ENCODE peak calls at places on chromosomes 5 and 9, in six cellular contexts. I is spleen, B is gastrocnemius medialis, K is neural progenitor cell, D is psoas muscle, M is SJSA1. Q is an unnamed sample.

GRCh38 chr9:128919409-128919808 is 1.4 kb upstream of the PHYHD1 start:
- DNase-seq in I (no peak), B (no peak), K (no peak), D (no peak), M (no peak), Q (no peak)

GRCh38 chr5:73947876-73948275 is 321.9 kb downstream of the ARHGEF28 start:
- DNase-seq in I (no peak), B (no peak), K (no peak), D (no peak), M (no peak), Q (no peak)

GRCh38 chr9:95504053-95504963 is 12.5 kb downstream of the PTCH1 start:
- DNase-seq in I (no peak), B (no peak), K (peak; percentile 75), D (no peak), M (peak; percentile 64), Q (no peak)

GRCh38 chr9:88824711-88825110 is 166.6 kb upstream of the S1PR3 start:
- DNase-seq in I (no peak), B (no peak), K (no peak), D (no peak), M (no peak), Q (no peak)

GRCh38 chr5:171858303-171858702 is 72.7 kb downstream of the SMIM23 start:
- DNase-seq in I (no peak), B (no peak), K (peak; percentile 28), D (no peak), M (no peak), Q (no peak)

GRCh38 chr5:3139596-3139995 is 388.1 kb upstream of the IRX2 start:
- DNase-seq in I (no peak), B (no peak), K (no peak), D (no peak), M (no peak), Q (no peak)

GRCh38 chr9:77649109-77649812 is 1.1 kb upstream of the GNA14 start:
- DNase-seq in I (no peak), B (no peak), K (no peak), D (no peak), M (no peak), Q (no peak)

GRCh38 chr5:14525397-14525796 is 56.2 kb upstream of the OTULINL start:
- DNase-seq in I (no peak), B (no peak), K (no peak), D (no peak), M (peak; percentile 25), Q (no peak)

GRCh38 chr9:35529156-35529823 is 39.4 kb downstream of the RUSC2 start:
- DNase-seq in I (no peak), B (no peak), K (no peak), D (no peak), M (no peak), Q (no peak)

GRCh38 chr9:136086951-136087740 is 7.9 kb downstream of the NACC2 start:
- DNase-seq in I (no peak), B (no peak), K (peak; percentile 5), D (peak; percentile 46), M (no peak), Q (no peak)

GRCh38 chr9:76369583-76369982 is 24.6 kb downstream of the RFK start:
- DNase-seq in I (no peak), B (no peak), K (peak; percentile 33), D (no peak), M (no peak), Q (peak; percentile 39)

GRCh38 chr5:133189881-133190280 is 138.1 kb downstream of the HSPA4 start:
- DNase-seq in I (no peak), B (no peak), K (no peak), D (no peak), M (no peak), Q (no peak)

GRCh38 chr5:68259696-68260095 is 44.1 kb downstream of the PIK3R1 start:
- DNase-seq in I (no peak), B (no peak), K (no peak), D (no peak), M (no peak), Q (no peak)

GRCh38 chr9:22098636-22099332 is 89.7 kb upstream of the CDKN2B start:
- DNase-seq in I (no peak), B (peak; percentile 16), K (no peak), D (no peak), M (no peak), Q (no peak)

GRCh38 chr5:125578551-125578950 is 832.1 kb upstream of the ZNF608 start:
- DNase-seq in I (no peak), B (no peak), K (no peak), D (no peak), M (no peak), Q (no peak)

GRCh38 chr5:33685873-33686550 is 205.8 kb downstream of the ADAMTS12 start:
- DNase-seq in I (no peak), B (no peak), K (peak; percentile 32), D (no peak), M (no peak), Q (no peak)

GRCh38 chr5:169071-169727 is 22.1 kb upstream of the LRRC14B start:
- DNase-seq in I (peak; percentile 75), B (no peak), K (no peak), D (peak; percentile 71), M (no peak), Q (no peak)

GRCh38 chr5:160467555-160468418 is 46.1 kb downstream of the PTTG1 start:
- DNase-seq in I (peak; percentile 93), B (peak; percentile 37), K (peak; percentile 22), D (peak; percentile 74), M (peak; percentile 96), Q (peak; percentile 78)

GRCh38 chr5:86030753-86031152 is 587.0 kb upstream of the COX7C start:
- DNase-seq in I (no peak), B (no peak), K (no peak), D (no peak), M (no peak), Q (no peak)

GRCh38 chr5:135921388-135921787 is 25.7 kb upstream of the IL9 start:
- DNase-seq in I (no peak), B (no peak), K (no peak), D (no peak), M (no peak), Q (no peak)

GRCh38 chr5:54895816-54896341 is 89.5 kb downstream of the ESM1 start:
- DNase-seq in I (no peak), B (no peak), K (peak; percentile 58), D (no peak), M (no peak), Q (no peak)

GRCh38 chr9:99660191-99660636 is 161.5 kb upstream of the NR4A3 start:
- DNase-seq in I (no peak), B (no peak), K (no peak), D (no peak), M (no peak), Q (no peak)
- H3K27ac ChIP-seq in I (peak overlapping the region; percentile 5), B (no peak overlapping the region), K (no peak overlapping the region), D (no peak overlapping the region), M (no peak overlapping the region), Q (no peak overlapping the region)

GRCh38 chr5:179300834-179301233 is 44.4 kb downstream of the ADAMTS2 start:
- DNase-seq in I (peak; percentile 30), B (no peak), K (no peak), D (peak; percentile 77), M (no peak), Q (no peak)
- H3K4me1 ChIP-seq in I (no peaks in the 10 kb centered on the region), B (no peaks in the 10 kb centered on the region), K (no peaks in the 10 kb centered on the region), D (no peaks in the 10 kb centered on the region), M (peaks cover 9% of the 10 kb centered on the region), Q (no peaks in the 10 kb centered on the region)

GRCh38 chr5:180080670-180081280 is 9.2 kb upstream of the RNF130 start:
- DNase-seq in I (no peak), B (no peak), K (no peak), D (no peak), M (no peak), Q (no peak)
- H3K27ac ChIP-seq in I (no peak overlapping the region), B (no peak overlapping the region), K (no peak overlapping the region), D (no peak overlapping the region), M (no peak overlapping the region), Q (no peak overlapping the region)

DNA sequence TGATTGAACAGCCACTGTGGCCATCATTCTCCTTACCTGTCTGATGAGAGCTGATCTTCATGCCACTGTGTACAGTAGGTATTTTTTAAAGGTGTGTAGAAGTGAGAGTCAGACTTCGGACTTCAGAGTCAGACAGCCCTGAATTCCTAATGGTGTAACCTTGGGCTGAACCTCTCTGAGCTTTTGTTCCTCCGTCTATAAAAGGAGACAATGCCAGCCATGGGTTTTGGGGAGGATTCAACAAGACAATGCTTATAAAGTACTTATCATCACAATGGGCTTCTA is 18.7 kb downstream of the GSN start:
- DNase-seq in I (no peak), B (no peak), K (no peak), D (no peak), M (no peak), Q (no peak)
- H3K4me1 ChIP-seq in I (peaks cover 57% of the 10 kb centered on the region), B (peaks cover 83% of the 10 kb centered on the region), K (peaks cover 54% of the 10 kb centered on the region), D (peaks cover 77% of the 10 kb centered on the region), M (peaks cover 72% of the 10 kb centered on the region), Q (peaks cover 49% of the 10 kb centered on the region)

GRCh38 chr9:32884482-32884881 is 101.1 kb downstream of the TMEM215 start:
- DNase-seq in I (no peak), B (no peak), K (no peak), D (no peak), M (no peak), Q (no peak)

GRCh38 chr9:32879335-32879734 is 96.0 kb downstream of the TMEM215 start:
- DNase-seq in I (no peak), B (no peak), K (no peak), D (no peak), M (no peak), Q (no peak)

GRCh38 chr9:32882616-32883015 is 99.3 kb downstream of the TMEM215 start:
- DNase-seq in I (no peak), B (no peak), K (no peak), D (no peak), M (no peak), Q (no peak)

GRCh38 chr9:32886021-32886420 is 102.7 kb downstream of the TMEM215 start:
- DNase-seq in I (no peak), B (no peak), K (no peak), D (no peak), M (no peak), Q (no peak)

GRCh38 chr9:32881948-32882347 is 98.6 kb downstream of the TMEM215 start:
- DNase-seq in I (no peak), B (no peak), K (no peak), D (no peak), M (no peak), Q (no peak)
- H3K27ac ChIP-seq in I (no peak overlapping the region), B (no peak overlapping the region), K (no peak overlapping the region), D (no peak overlapping the region), M (no peak overlapping the region), Q (no peak overlapping the region)

DNA sequence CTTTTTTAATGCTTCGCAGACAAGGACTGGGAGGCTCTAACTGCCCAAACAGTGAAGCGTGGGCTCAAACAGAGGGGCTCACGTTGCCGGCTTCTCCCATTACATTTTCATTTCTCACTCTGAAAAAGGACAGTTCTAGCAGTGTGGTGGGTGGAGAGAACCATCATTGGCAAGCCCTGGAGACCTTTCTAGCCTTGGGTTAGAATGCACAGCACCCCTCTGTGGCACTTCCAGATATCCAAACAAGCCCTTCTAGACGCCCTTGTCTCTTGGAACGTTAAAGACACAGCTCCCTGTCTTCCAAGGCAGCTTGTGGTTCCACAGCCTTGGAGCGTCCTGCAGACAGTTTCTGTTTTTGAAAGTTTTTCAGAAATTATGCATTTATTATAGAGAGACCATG is 52.1 kb downstream of the MVB12B start:
- DNase-seq in I (no peak), B (no peak), K (no peak), D (no peak), M (no peak), Q (no peak)
- H3K4me1 ChIP-seq in I (no peaks in the 10 kb centered on the region), B (peaks cover 45% of the 10 kb centered on the region), K (peaks cover 66% of the 10 kb centered on the region), D (peaks cover 41% of the 10 kb centered on the region), M (peaks cover 46% of the 10 kb centered on the region), Q (peaks cover 17% of the 10 kb centered on the region)